ENCODE peak calls at places on chromosomes 13 and 19, in seven cellular contexts. Q, W, M, I, N, S and H are unnamed samples.

GRCh38 chr19:5775668-5776309 is 8.8 kb downstream of the PRR22 start:
- DNase-seq in N (no peak), M (no peak), Q (no peak), W (peak; percentile 51), S (peak; percentile 51), I (no peak), H (no peak)

GRCh38 chr13:26557051-26557392 is 461 bp upstream of the WASF3 start:
- DNase-seq in W (no peak), N (no peak), S (no peak), Q (no peak), M (no peak), I (no peak), H (no peak)

GRCh38 chr19:3479819-3480215 is 508 bp downstream of the SMIM24 start:
- DNase-seq in W (no peak), S (no peak), Q (no peak), I (no peak), N (no peak), M (no peak), H (peak; percentile 46)

GRCh38 chr13:46803586-46803985 is 6.6 kb upstream of the ESD start:
- DNase-seq in N (no peak), M (no peak), S (no peak), W (peak; percentile 49), I (no peak), Q (no peak), H (no peak)

GRCh38 chr13:99471231-99472202 is 29.8 kb upstream of the TM9SF2 start:
- DNase-seq in Q (no peak), I (no peak), W (peak; percentile 30), N (no peak), M (no peak), S (peak; percentile 30), H (no peak)

GRCh38 chr13:80341771-80342271 is 895 bp upstream of the SPRY2 start:
- DNase-seq in W (peak; percentile 43), Q (no peak), I (peak; percentile 51), S (peak; percentile 68), M (peak; percentile 68), N (peak; percentile 35), H (no peak)

GRCh38 chr13:95833713-95834112 is 156.8 kb downstream of the DNAJC3 start:
- DNase-seq in M (no peak), S (peak; percentile 43), I (no peak), W (peak; percentile 11), N (no peak), Q (no peak), H (peak; percentile 15)

GRCh38 chr13:93628136-93628535 is 401.5 kb downstream of the GPC6 start:
- DNase-seq in S (no peak), Q (no peak), N (no peak), W (no peak), I (no peak), M (no peak), H (no peak)

GRCh38 chr13:19117913-19118739 is 63.5 kb downstream of the TUBA3C start:
- DNase-seq in W (no peak), M (no peak), Q (no peak), S (no peak), I (no peak), N (no peak), H (no peak)

GRCh38 chr13:42394361-42395065 is 122.6 kb downstream of the AKAP11 start:
- DNase-seq in Q (no peak), N (no peak), M (no peak), S (no peak), I (no peak), W (no peak), H (no peak)

GRCh38 chr13:112346173-112346898 is 29.8 kb upstream of the SPACA7 start:
- DNase-seq in W (no peak), S (no peak), N (no peak), M (no peak), I (no peak), Q (peak; percentile 79), H (no peak)

GRCh38 chr13:42969558-42970172 is 22.4 kb downstream of the EPSTI1 start:
- DNase-seq in N (peak; percentile 75), S (peak; percentile 84), W (peak; percentile 69), M (peak; percentile 88), I (peak; percentile 79), Q (peak; percentile 88), H (peak; percentile 52)

GRCh38 chr19:35868172-35868822 is at the start of gene APLP1:
- DNase-seq in W (no peak), S (peak; percentile 49), M (peak; percentile 68), N (peak; percentile 52), I (peak; percentile 81), Q (no peak), H (no peak)

GRCh38 chr19:42111384-42111783 is 20.9 kb downstream of the POU2F2 start:
- DNase-seq in W (peak; percentile 75), I (no peak), M (no peak), S (peak; percentile 52), Q (no peak), N (no peak), H (peak; percentile 39)

GRCh38 chr19:52248256-52248655 is 21.1 kb upstream of the ZNF766 start:
- DNase-seq in M (peak; percentile 79), Q (no peak), I (peak; percentile 31), W (peak; percentile 33), N (peak; percentile 56), S (peak; percentile 62), H (no peak)

GRCh38 chr19:10643968-10644290 is 10.2 kb upstream of the ILF3 start:
- DNase-seq in W (no peak), S (no peak), I (no peak), N (no peak), M (no peak), Q (no peak), H (no peak)

GRCh38 chr13:27830010-27830409 is 37.7 kb downstream of the GSX1 start:
- DNase-seq in Q (no peak), N (no peak), I (peak; percentile 48), W (no peak), M (peak; percentile 58), S (peak; percentile 51), H (peak; percentile 64)

GRCh38 chr13:23271331-23271730 is 90.6 kb downstream of the SGCG start:
- DNase-seq in M (no peak), Q (no peak), S (no peak), N (no peak), I (no peak), W (no peak), H (no peak)

GRCh38 chr19:35249146-35249847 is 495 bp downstream of the LSR start:
- DNase-seq in Q (peak; percentile 76), M (no peak), W (no peak), N (no peak), I (no peak), S (no peak), H (peak; percentile 45)

GRCh38 chr19:7529610-7530490 is 5.7 kb upstream of the PNPLA6 start:
- DNase-seq in I (no peak), M (no peak), S (no peak), W (no peak), Q (no peak), N (no peak), H (no peak)

GRCh38 chr19:32719611-32720059 is at the start of gene TDRD12:
- DNase-seq in S (no peak), I (peak; percentile 15), Q (no peak), W (no peak), M (no peak), N (no peak), H (no peak)

GRCh38 chr19:33375760-33376159 is 2.3 kb downstream of the CEBPG start:
- DNase-seq in S (peak; percentile 72), N (no peak), Q (no peak), W (peak; percentile 51), M (no peak), I (no peak), H (no peak)

GRCh38 chr19:49985926-49986325 is 25.0 kb upstream of the SIGLEC11 start:
- DNase-seq in S (no peak), Q (no peak), I (no peak), M (no peak), W (no peak), N (no peak), H (no peak)

GRCh38 chr19:49986354-49986753 is 25.4 kb upstream of the SIGLEC11 start:
- DNase-seq in M (no peak), N (no peak), S (no peak), I (no peak), Q (no peak), W (no peak), H (no peak)

GRCh38 chr19:49988433-49988832 is 27.5 kb upstream of the SIGLEC11 start:
- DNase-seq in I (no peak), N (no peak), M (no peak), S (no peak), W (peak; percentile 83), Q (no peak), H (no peak)

GRCh38 chr19:49988007-49988406 is 27.0 kb upstream of the SIGLEC11 start:
- DNase-seq in Q (no peak), M (no peak), N (no peak), W (no peak), I (no peak), S (no peak), H (no peak)

DNA sequence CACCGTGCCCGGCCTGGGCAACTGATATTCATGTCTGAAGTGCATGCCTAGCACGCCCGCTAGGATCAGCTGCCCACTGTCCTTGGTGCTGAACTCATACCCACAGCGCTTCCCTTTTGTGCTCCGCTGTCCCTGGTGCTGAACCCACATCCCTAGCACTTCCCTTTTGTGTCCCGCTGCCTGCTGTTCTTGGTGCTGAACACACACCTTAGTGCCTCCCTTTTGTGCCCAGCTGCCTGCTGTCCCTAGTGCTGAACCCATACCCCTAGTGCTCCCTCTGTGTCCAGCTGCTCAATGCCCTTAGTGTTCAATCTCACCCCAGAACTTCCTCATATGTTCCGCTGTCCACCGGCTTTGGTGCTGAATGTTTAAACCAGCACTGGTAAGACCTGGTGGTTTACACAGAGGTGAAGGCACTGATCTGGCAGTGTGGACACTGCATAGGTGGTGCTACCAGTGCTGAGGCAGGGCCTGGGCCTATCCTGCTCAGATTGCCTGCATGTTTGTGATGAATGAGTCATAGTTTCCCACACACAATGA is 26.3 kb upstream of the SIGLEC11 start:
- DNase-seq in I (peak; percentile 78), M (peak; percentile 88), Q (peak; percentile 85), S (peak; percentile 96), N (peak; percentile 84), W (peak; percentile 90), H (peak; percentile 76)
- TF ChIP-seq CTCF in I (no peak), M (no peak), Q (no peak), S (no peak), N (peak; percentile 28), W (peak; percentile 7), H (no peak)

DNA sequence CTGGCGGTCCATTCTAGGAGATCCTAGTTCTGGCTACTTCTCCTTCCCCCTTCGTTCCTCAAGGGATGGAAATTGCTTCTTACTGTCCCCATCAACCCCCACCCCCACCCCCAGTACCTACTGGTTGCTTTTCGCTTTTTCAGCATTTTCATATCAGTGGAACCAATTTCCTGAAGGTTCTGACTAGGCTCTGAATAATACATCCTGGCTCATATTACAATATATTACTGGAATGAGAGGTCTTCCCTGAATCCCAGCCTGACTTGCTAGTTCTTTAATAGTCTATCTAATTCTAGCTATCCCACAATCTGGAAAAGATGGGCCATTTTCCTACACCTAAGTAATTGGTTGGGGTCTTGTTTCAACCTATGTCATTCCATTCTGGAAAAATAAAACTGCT is 207.4 kb downstream of the COG6 start:
- DNase-seq in N (no peak), W (no peak), Q (no peak), S (no peak), M (no peak), I (no peak), H (no peak)
- H3K27ac ChIP-seq in N (no peak overlapping the region), W (no peak overlapping the region), Q (no peak overlapping the region), S (no peak overlapping the region), M (no peak overlapping the region), I (no peak overlapping the region), H (no peak overlapping the region)

GRCh38 chr19:18280247-18281081 is 958 bp downstream of the JUND start:
- DNase-seq in S (peak; percentile 78), I (peak; percentile 82), W (peak; percentile 69), Q (peak; percentile 93), N (peak; percentile 80), M (peak; percentile 93), H (peak; percentile 91)
- TF ChIP-seq CTCF in S (no peak), I (no peak), W (no peak), Q (no peak), N (no peak), M (no peak), H (no peak)

GRCh38 chr19:45955905-45956608 is 17.6 kb downstream of the NOVA2 start:
- DNase-seq in N (peak; percentile 56), Q (no peak), S (peak; percentile 75), M (peak; percentile 70), I (peak; percentile 64), W (peak; percentile 7), H (peak; percentile 52)
- H3K27ac ChIP-seq in N (no peak overlapping the region), Q (peak overlapping the region; percentile 30), S (no peak overlapping the region), M (peak overlapping the region; percentile 30), I (peak overlapping the region; percentile 81), W (no peak overlapping the region), H (peak overlapping the region; percentile 28)